ENCODE peak calls at places on chromosomes 13 and 19, in eight cellular contexts. I, C, Q, R, E, M, L and S are unnamed samples.

GRCh38 chr19:2624537-2625091 is 77.9 kb downstream of the GNG7 start:
- DNase-seq in I (no peak), Q (no peak), M (peak), C (peak), E (no peak), L (peak), R (no peak), S (peak)

GRCh38 chr19:39746836-39747529 is 9.2 kb upstream of the CLC start:
- DNase-seq in Q (no peak), L (no peak), E (no peak), M (no peak), R (no peak), C (no peak), I (no peak), S (no peak)

GRCh38 chr19:6765738-6766356 is 1.4 kb downstream of the SH2D3A start:
- DNase-seq in M (peak), Q (peak), E (no peak), R (no peak), L (peak), C (no peak), I (no peak), S (no peak)

GRCh38 chr13:64925727-64926126 is 2304.4 kb downstream of the PCDH9 start:
- DNase-seq in E (no peak), L (no peak), M (no peak), Q (no peak), C (no peak), I (no peak), R (no peak), S (no peak)

GRCh38 chr13:113158946-113159345 is 498 bp downstream of the PROZ start:
- DNase-seq in M (no peak), I (no peak), E (no peak), L (no peak), Q (no peak), R (no peak), C (no peak), S (no peak)

GRCh38 chr13:89432997-89433396 is 1761.8 kb downstream of the SLITRK5 start:
- DNase-seq in I (no peak), M (no peak), E (no peak), Q (no peak), R (no peak), L (no peak), C (no peak), S (no peak)

GRCh38 chr13:23386533-23386932 is 47.0 kb downstream of the SACS start:
- DNase-seq in L (no peak), E (no peak), R (no peak), I (no peak), M (no peak), Q (no peak), C (no peak), S (no peak)

GRCh38 chr19:37999309-38000213 is 92.6 kb downstream of the SIPA1L3 start:
- DNase-seq in L (peak), E (no peak), M (no peak), C (peak), I (peak), Q (no peak), R (no peak), S (peak)

GRCh38 chr19:1214862-1215731 is 9.5 kb downstream of the STK11 start:
- DNase-seq in R (no peak), L (peak), I (no peak), C (peak), Q (no peak), M (no peak), E (no peak), S (no peak)

GRCh38 chr13:109145631-109146030 is 516.2 kb downstream of the MYO16 start:
- DNase-seq in L (peak), R (peak), I (peak), E (peak), C (no peak), Q (peak), M (no peak), S (peak)

GRCh38 chr13:30744056-30744684 is 8.8 kb downstream of the ALOX5AP start:
- DNase-seq in R (no peak), C (no peak), I (no peak), M (no peak), L (peak), Q (peak), E (no peak), S (no peak)

GRCh38 chr13:93800342-93800741 is 573.7 kb downstream of the GPC6 start:
- DNase-seq in L (no peak), M (no peak), E (no peak), I (no peak), Q (no peak), R (no peak), C (no peak), S (no peak)

GRCh38 chr19:54947381-54947780 is at the start of gene NLRP7:
- DNase-seq in R (no peak), I (no peak), M (peak), C (no peak), L (no peak), Q (no peak), E (no peak), S (no peak)

GRCh38 chr19:43308244-43308815 is 39.0 kb upstream of the PSG9 start:
- DNase-seq in I (no peak), C (no peak), Q (no peak), R (no peak), L (no peak), M (no peak), E (no peak), S (no peak)

GRCh38 chr19:43310221-43310620 is 40.9 kb upstream of the PSG9 start:
- DNase-seq in E (no peak), R (no peak), L (no peak), C (no peak), I (no peak), Q (no peak), M (no peak), S (no peak)

GRCh38 chr19:43300876-43301765 is 31.8 kb upstream of the PSG9 start:
- DNase-seq in M (no peak), E (no peak), Q (no peak), R (no peak), C (no peak), I (no peak), L (no peak), S (no peak)

GRCh38 chr19:43306097-43306496 is 36.8 kb upstream of the PSG9 start:
- DNase-seq in E (no peak), L (no peak), I (peak), Q (no peak), C (no peak), M (no peak), R (no peak), S (no peak)

GRCh38 chr19:43305642-43306041 is 36.3 kb upstream of the PSG9 start:
- DNase-seq in R (no peak), Q (no peak), I (no peak), E (no peak), M (no peak), C (no peak), L (no peak), S (no peak)
- TF ChIP-seq CTCF in R (no peak), Q (no peak), I (peak), E (no peak), M (no peak), C (no peak), L (no peak), S (no peak)

DNA sequence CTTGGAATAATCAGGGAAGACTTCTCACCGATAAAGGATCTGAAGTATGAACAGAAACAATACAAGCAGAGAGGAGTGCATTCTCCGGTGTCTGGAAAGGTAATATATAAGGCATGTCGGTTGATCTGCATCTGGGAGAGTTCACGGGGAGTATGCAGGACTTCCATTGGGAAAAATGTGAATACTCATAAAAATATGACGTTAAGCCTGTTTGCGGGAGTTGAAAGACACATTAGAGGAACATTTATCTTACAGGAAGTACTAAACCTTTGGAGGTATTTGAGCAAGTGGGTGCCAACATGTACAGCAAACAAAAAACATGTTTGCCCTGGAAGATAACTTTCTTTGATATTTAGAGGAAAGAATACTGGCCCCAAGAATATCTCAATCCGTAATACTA is 286.8 kb downstream of the SLITRK6 start:
- DNase-seq in E (no peak), I (no peak), Q (no peak), R (no peak), M (no peak), L (no peak), C (no peak), S (no peak)
- TF ChIP-seq CTCF in E (no peak), I (no peak), Q (no peak), R (no peak), M (no peak), L (no peak), C (no peak), S (no peak)

GRCh38 chr19:11257827-11258380 is 4.4 kb downstream of the DOCK6 start:
- DNase-seq in M (no peak), L (no peak), E (no peak), R (no peak), I (no peak), Q (no peak), C (no peak), S (no peak)
- TF ChIP-seq CTCF in M (no peak), L (no peak), E (no peak), R (no peak), I (no peak), Q (no peak), C (no peak), S (no peak)

DNA sequence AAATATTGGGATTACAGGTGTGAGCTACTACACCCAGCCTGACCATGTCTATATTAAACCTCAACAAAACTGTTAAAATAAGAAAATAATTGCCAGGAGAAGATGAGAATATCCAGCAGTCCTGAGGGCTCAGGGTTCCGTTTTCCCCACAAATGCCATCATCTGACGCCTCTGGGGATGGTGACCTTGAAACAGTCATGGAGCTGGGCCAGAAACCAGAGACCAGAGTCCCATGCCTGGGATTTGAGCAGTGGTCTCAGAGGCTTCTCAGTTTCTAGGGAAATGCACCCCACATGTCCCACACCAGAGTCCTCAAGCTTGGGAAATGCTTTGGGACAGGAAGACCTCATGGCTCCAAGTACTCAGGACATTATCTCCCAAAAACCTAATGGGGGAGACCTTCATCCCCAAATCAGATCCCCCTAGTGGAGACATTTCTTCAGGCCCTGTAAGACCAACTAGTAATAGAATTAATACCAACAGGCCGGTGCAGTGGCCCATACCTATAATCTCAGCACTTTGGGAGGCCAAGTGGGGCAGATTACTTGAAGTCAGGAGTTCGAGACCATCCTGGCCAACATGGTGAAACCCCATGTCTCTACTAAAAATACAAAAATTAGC is 2.9 kb upstream of the MAP1S start:
- DNase-seq in M (no peak), I (no peak), C (no peak), Q (no peak), L (no peak), E (no peak), R (no peak), S (no peak)
- TF ChIP-seq CTCF in M (no peak), I (peak), C (no peak), Q (no peak), L (no peak), E (peak), R (peak), S (peak)

GRCh38 chr19:30799854-30800755 is 427.9 kb downstream of the ZNF536 start:
- DNase-seq in R (peak), I (peak), E (no peak), L (peak), Q (peak), C (peak), M (peak), S (peak)
- TF ChIP-seq CTCF in R (peak), I (peak), E (peak), L (peak), Q (peak), C (peak), M (peak), S (peak)

GRCh38 chr13:44876782-44877324 is 112.4 kb downstream of the NUFIP1 start:
- DNase-seq in C (no peak), R (peak), M (peak), I (no peak), E (no peak), L (no peak), Q (no peak), S (peak)
- TF ChIP-seq CTCF in C (peak), R (peak), M (peak), I (peak), E (peak), L (no peak), Q (peak), S (peak)

GRCh38 chr19:46578450-46578849 is 22.7 kb upstream of the CALM3 start:
- DNase-seq in E (no peak), C (no peak), L (no peak), Q (no peak), R (no peak), M (no peak), I (no peak), S (no peak)

GRCh38 chr19:46573679-46574522 is 27.2 kb upstream of the CALM3 start:
- DNase-seq in I (no peak), C (no peak), M (no peak), E (no peak), R (no peak), L (no peak), Q (no peak), S (no peak)

GRCh38 chr19:46574533-46574932 is 26.6 kb upstream of the CALM3 start:
- DNase-seq in C (no peak), L (no peak), Q (no peak), M (no peak), R (no peak), I (no peak), E (peak), S (no peak)

GRCh38 chr19:46580247-46580646 is 20.9 kb upstream of the CALM3 start:
- DNase-seq in R (no peak), Q (no peak), I (no peak), M (no peak), E (no peak), C (no peak), L (no peak), S (no peak)

GRCh38 chr19:46579286-46579944 is 21.7 kb upstream of the CALM3 start:
- DNase-seq in M (no peak), C (no peak), L (no peak), R (peak), I (no peak), E (peak), Q (no peak), S (peak)
- TF ChIP-seq CTCF in M (no peak), C (peak), L (no peak), R (peak), I (no peak), E (no peak), Q (no peak), S (peak)